ENCODE peak calls at places on chromosome 11, in nine cellular contexts. V, D, E, J, Q, I, Z, A and G are unnamed samples.

GRCh38 chr11:126567419-126567818 is 211.9 kb downstream of the ST3GAL4 start:
- DNase-seq in V (no peak), D (no peak), E (no peak), J (no peak), Q (no peak), I (no peak), Z (no peak), A (no peak), G (no peak)

GRCh38 chr11:86818466-86819282 is 18.3 kb downstream of the PRSS23 start:
- DNase-seq in V (peak; percentile 52), D (peak; percentile 70), E (peak; percentile 73), J (peak; percentile 89), Q (peak; percentile 85), I (peak; percentile 78), Z (no peak), A (no peak), G (no peak)

GRCh38 chr11:26470992-26471391 is 101.1 kb downstream of the MUC15 start:
- DNase-seq in V (no peak), D (no peak), E (no peak), J (no peak), Q (no peak), I (no peak), Z (no peak), A (no peak), G (no peak)

GRCh38 chr11:36376315-36376887 is 80.3 kb downstream of the PRR5L start:
- DNase-seq in V (no peak), D (no peak), E (peak; percentile 62), J (peak; percentile 52), Q (peak; percentile 75), I (no peak), Z (no peak), A (peak; percentile 63), G (peak; percentile 86)

GRCh38 chr11:9529333-9529648 is 44.2 kb upstream of the WEE1 start:
- DNase-seq in V (no peak), D (no peak), E (peak; percentile 12), J (no peak), Q (no peak), I (no peak), Z (no peak), A (no peak), G (no peak)

GRCh38 chr11:124669193-124669592 is 4.3 kb downstream of the SIAE start:
- DNase-seq in V (peak; percentile 65), D (peak; percentile 60), E (peak; percentile 30), J (peak; percentile 72), Q (peak; percentile 62), I (peak; percentile 29), Z (peak; percentile 63), A (peak; percentile 46), G (no peak)

GRCh38 chr11:79263001-79263400 is 177.8 kb downstream of the TENM4 start:
- DNase-seq in V (no peak), D (no peak), E (peak; percentile 41), J (no peak), Q (no peak), I (peak; percentile 26), Z (no peak), A (no peak), G (no peak)

GRCh38 chr11:42840176-42840829 is 471.5 kb upstream of the API5 start:
- DNase-seq in V (peak; percentile 5), D (no peak), E (no peak), J (no peak), Q (no peak), I (no peak), Z (no peak), A (no peak), G (no peak)

GRCh38 chr11:12769834-12770345 is 95.7 kb downstream of the TEAD1 start:
- DNase-seq in V (no peak), D (peak; percentile 22), E (peak; percentile 95), J (peak; percentile 89), Q (peak; percentile 39), I (peak; percentile 71), Z (no peak), A (no peak), G (no peak)

GRCh38 chr11:45507916-45508315 is 157.5 kb downstream of the CHST1 start:
- DNase-seq in V (no peak), D (no peak), E (no peak), J (no peak), Q (no peak), I (no peak), Z (peak; percentile 29), A (no peak), G (no peak)

GRCh38 chr11:130945945-130946344 is 29.7 kb upstream of the SNX19 start:
- DNase-seq in V (no peak), D (no peak), E (peak; percentile 94), J (peak; percentile 59), Q (no peak), I (peak; percentile 32), Z (peak; percentile 56), A (no peak), G (peak; percentile 45)

GRCh38 chr11:3841426-3842304 is 906 bp upstream of the RHOG start:
- DNase-seq in V (peak; percentile 94), D (peak; percentile 98), E (peak; percentile 80), J (peak; percentile 91), Q (peak; percentile 88), I (peak; percentile 59), Z (peak; percentile 92), A (peak; percentile 81), G (peak; percentile 97)

GRCh38 chr11:60544077-60544476 is 28.9 kb downstream of the MS4A13 start:
- DNase-seq in V (no peak), D (no peak), E (no peak), J (no peak), Q (no peak), I (no peak), Z (no peak), A (no peak), G (no peak)

GRCh38 chr11:31824791-31825452 is 13.8 kb upstream of the PAX6 start:
- DNase-seq in V (no peak), D (no peak), E (no peak), J (no peak), Q (peak; percentile 63), I (no peak), Z (no peak), A (peak; percentile 14), G (no peak)

GRCh38 chr11:14969922-14970323 is 2.2 kb downstream of the CALCA start:
- DNase-seq in V (peak; percentile 48), D (peak; percentile 41), E (no peak), J (peak; percentile 38), Q (peak; percentile 86), I (no peak), Z (no peak), A (peak; percentile 88), G (no peak)

GRCh38 chr11:17742019-17742418 is 7.4 kb downstream of the KCNC1 start:
- DNase-seq in V (no peak), D (no peak), E (no peak), J (no peak), Q (no peak), I (no peak), Z (no peak), A (no peak), G (no peak)

GRCh38 chr11:30488304-30488998 is 97.7 kb downstream of the MPPED2 start:
- DNase-seq in V (no peak), D (no peak), E (peak; percentile 52), J (peak; percentile 94), Q (no peak), I (peak; percentile 34), Z (no peak), A (no peak), G (no peak)

GRCh38 chr11:776459-777287 is 614 bp downstream of the GATD1 start:
- DNase-seq in V (peak; percentile 47), D (peak; percentile 68), E (no peak), J (peak; percentile 34), Q (peak; percentile 89), I (no peak), Z (no peak), A (peak; percentile 75), G (no peak)
- TF ChIP-seq CTCF in V (no peak), D (no peak), E (no peak), J (no peak), Q (no peak), I (no peak), Z (no peak), A (no peak), G (no peak)

GRCh38 chr11:5553347-5553746 is 5.0 kb upstream of the OR52H1 start:
- DNase-seq in V (no peak), D (no peak), E (no peak), J (peak; percentile 15), Q (no peak), I (no peak), Z (no peak), A (no peak), G (no peak)
- TF ChIP-seq CTCF in V (no peak), D (no peak), E (no peak), J (peak; percentile 26), Q (peak; percentile 48), I (no peak), Z (peak; percentile 5), A (no peak), G (no peak)

DNA sequence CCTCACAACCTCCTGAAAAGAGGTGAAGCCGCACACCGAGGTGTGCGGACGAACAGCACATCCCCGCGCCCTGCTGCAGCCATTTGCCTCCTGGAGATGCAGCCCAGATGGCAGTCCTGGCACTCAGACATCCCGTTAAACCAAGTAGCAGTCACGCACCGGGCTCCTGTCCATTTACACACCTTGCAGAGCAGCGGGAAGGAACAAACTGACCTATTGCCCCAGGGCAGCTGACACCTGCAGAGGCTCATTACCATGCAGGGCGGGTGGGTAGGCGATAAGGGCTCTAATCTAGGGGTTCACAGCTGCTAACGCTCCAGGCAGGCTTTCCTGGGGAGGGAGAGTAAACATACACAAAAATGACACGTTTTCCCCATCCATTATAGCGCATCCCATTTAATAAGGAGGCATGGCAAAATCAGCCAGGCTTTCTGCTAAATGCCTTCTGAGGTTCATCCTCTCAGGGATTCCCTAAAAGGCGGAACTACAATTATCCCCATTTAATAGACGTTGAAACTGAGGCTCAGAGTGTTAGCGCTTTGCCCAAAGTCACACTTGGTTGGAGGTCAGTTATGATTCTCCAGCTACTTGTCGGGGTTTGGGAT is 788 bp upstream of the EHBP1L1 start:
- DNase-seq in V (no peak), D (no peak), E (no peak), J (no peak), Q (peak; percentile 43), I (no peak), Z (peak; percentile 80), A (no peak), G (no peak)
- TF ChIP-seq CTCF in V (no peak), D (no peak), E (no peak), J (no peak), Q (no peak), I (no peak), Z (no peak), A (no peak), G (no peak)

DNA sequence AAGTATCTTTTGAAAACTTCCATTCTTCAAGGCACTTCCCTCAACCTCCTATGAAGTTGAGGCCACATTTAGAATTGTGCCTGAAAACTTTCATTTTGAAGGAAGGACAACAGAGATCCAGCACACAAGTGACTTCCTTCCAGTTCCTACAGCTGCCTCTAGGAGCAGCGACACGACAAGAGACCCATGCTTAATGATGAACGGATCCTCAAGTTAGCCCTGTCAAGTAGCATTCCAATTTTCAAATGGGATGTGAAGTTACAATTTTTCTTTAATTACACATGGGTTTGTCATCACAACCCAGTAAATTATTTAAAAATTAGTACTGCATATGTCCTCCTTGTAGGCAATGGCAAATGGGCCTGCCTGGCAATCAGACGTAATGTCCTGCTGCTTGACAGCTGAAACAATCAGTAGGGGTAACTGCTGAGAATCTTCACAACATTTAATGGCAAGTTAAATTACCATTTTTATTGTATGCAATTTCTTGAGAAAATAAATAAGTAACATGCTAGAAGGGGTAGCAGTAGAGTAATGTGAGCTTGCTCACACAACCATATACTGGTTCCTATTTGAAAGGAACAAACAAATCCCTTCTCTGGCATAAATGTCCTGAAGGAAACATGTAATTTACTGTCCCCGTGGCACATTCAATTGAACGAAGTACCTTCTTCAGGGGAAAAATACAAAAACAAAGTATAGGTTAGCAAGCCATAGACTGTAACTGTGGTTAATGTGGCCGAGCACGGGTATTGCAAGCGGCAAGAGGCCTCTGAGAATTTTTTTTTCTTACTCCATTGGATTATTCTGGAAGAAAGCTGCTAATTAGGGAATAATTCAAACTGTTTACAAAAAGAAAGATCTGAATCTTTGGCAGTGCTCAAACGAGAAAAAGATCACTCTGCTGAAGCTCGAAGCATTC is 288.3 kb downstream of the CADM1 start:
- DNase-seq in V (peak; percentile 29), D (peak; percentile 7), E (no peak), J (peak; percentile 36), Q (peak; percentile 75), I (no peak), Z (no peak), A (no peak), G (no peak)
- TF ChIP-seq CTCF in V (peak; percentile 27), D (peak; percentile 48), E (no peak), J (peak; percentile 63), Q (peak; percentile 54), I (peak; percentile 51), Z (no peak), A (peak; percentile 38), G (no peak)